ENCODE peak calls at places on chromosomes 6 and 20, in five cellular contexts. G, E, W, I and C are unnamed samples.

GRCh38 chr6:168796106-168796505 is 355.1 kb downstream of the SMOC2 start:
- DNase-seq in G (no peak), I (no peak), W (no peak), E (no peak), C (no peak)

GRCh38 chr6:26273673-26274595 is 91.1 kb upstream of the BTN3A2 start:
- DNase-seq in I (peak; percentile 18), W (no peak), E (no peak), G (no peak), C (no peak)

GRCh38 chr20:10648651-10649050 is 25.1 kb downstream of the JAG1 start:
- DNase-seq in W (no peak), E (no peak), G (no peak), I (no peak), C (no peak)

GRCh38 chr6:84788689-84789088 is 24.3 kb upstream of the TBX18 start:
- DNase-seq in I (no peak), G (no peak), E (no peak), W (no peak), C (no peak)

GRCh38 chr6:143767433-143767832 is 75.7 kb upstream of the LTV1 start:
- DNase-seq in W (no peak), E (no peak), G (no peak), I (no peak), C (no peak)

GRCh38 chr6:154247119-154247814 is 109.3 kb downstream of the IPCEF1 start:
- DNase-seq in E (no peak), I (no peak), G (no peak), W (no peak), C (no peak)

GRCh38 chr20:51429696-51430095 is 112.8 kb downstream of the NFATC2 start:
- DNase-seq in G (no peak), W (no peak), I (no peak), E (no peak), C (no peak)

GRCh38 chr6:128889870-128890269 is 6.9 kb downstream of the LAMA2 start:
- DNase-seq in G (no peak), I (no peak), E (no peak), W (no peak), C (no peak)

GRCh38 chr6:39378175-39378889 is 55.8 kb upstream of the KCNK16 start:
- DNase-seq in E (no peak), I (no peak), W (no peak), G (peak; percentile 66), C (no peak)